ENCODE peak calls at places on chromosomes 13 and 19, in six cellular contexts. H is HCT116, X is GM23338, L is SK-N-SH, Q is hepatocyte, A is PC-9. B is an unnamed sample.
A peak's percentile ranks its signal among the peaks of the same experiment; 100 is the strongest.

GRCh38 chr13:38202730-38203129 is 146.9 kb upstream of the UFM1 start:
- DNase-seq in H (no peak), X (no peak), L (no peak), Q (no peak), A (peak; percentile 7), B (no peak)

GRCh38 chr19:51122112-51122981 is 2.4 kb upstream of the SIGLEC9 start:
- DNase-seq in H (no peak), X (no peak), L (no peak), Q (no peak), A (no peak), B (no peak)

GRCh38 chr19:16324384-16325160 is at the start of gene KLF2:
- DNase-seq in H (peak; percentile 63), X (peak; percentile 77), L (peak; percentile 89), Q (peak; percentile 93), A (peak; percentile 86), B (peak; percentile 81)

GRCh38 chr13:66353664-66354063 is 876.5 kb downstream of the PCDH9 start:
- DNase-seq in H (no peak), X (no peak), L (no peak), Q (peak; percentile 36), A (no peak), B (no peak)

GRCh38 chr13:43544011-43544410 is 242.8 kb downstream of the ENOX1 start:
- DNase-seq in H (no peak), X (no peak), L (no peak), Q (no peak), A (no peak), B (no peak)

GRCh38 chr13:23687614-23688013 is 117.4 kb downstream of the TNFRSF19 start:
- DNase-seq in H (no peak), X (no peak), L (no peak), Q (no peak), A (no peak), B (no peak)

GRCh38 chr19:10111405-10111811 is at the start of gene P2RY11:
- DNase-seq in H (no peak), X (no peak), L (peak; percentile 23), Q (no peak), A (no peak), B (peak; percentile 70)

GRCh38 chr19:17429661-17430101 is 9.8 kb downstream of the MVB12A start:
- DNase-seq in H (no peak), X (no peak), L (no peak), Q (no peak), A (no peak), B (no peak)

GRCh38 chr19:49434907-49435577 is 6.3 kb downstream of the SLC17A7 start:
- DNase-seq in H (no peak), X (no peak), L (peak; percentile 67), Q (no peak), A (no peak), B (peak; percentile 80)

GRCh38 chr19:49436381-49437017 is 4.8 kb downstream of the SLC17A7 start:
- DNase-seq in H (no peak), X (peak; percentile 99), L (peak; percentile 84), Q (peak; percentile 51), A (no peak), B (peak; percentile 99)

GRCh38 chr19:49433240-49433901 is 8.0 kb downstream of the SLC17A7 start:
- DNase-seq in H (no peak), X (no peak), L (no peak), Q (no peak), A (no peak), B (no peak)

GRCh38 chr19:49437231-49437630 is 4.1 kb downstream of the SLC17A7 start:
- DNase-seq in H (no peak), X (no peak), L (peak; percentile 69), Q (no peak), A (no peak), B (no peak)

GRCh38 chr19:49435670-49436069 is 5.7 kb downstream of the SLC17A7 start:
- DNase-seq in H (no peak), X (no peak), L (no peak), Q (no peak), A (no peak), B (no peak)
- H3K9me2 ChIP-seq in H (no peaks in the 10 kb centered on the region), X (no peaks in the 10 kb centered on the region), L (no peaks in the 10 kb centered on the region), Q (no peaks in the 10 kb centered on the region), A (no peaks in the 10 kb centered on the region), B (no peaks in the 10 kb centered on the region)

GRCh38 chr13:74024856-74025255 is 109.3 kb downstream of the KLF12 start:
- DNase-seq in H (no peak), X (no peak), L (no peak), Q (peak; percentile 40), A (no peak), B (no peak)

GRCh38 chr13:74027161-74027779 is 106.9 kb downstream of the KLF12 start:
- DNase-seq in H (no peak), X (no peak), L (no peak), Q (no peak), A (no peak), B (peak; percentile 54)

GRCh38 chr13:74024314-74024713 is 109.9 kb downstream of the KLF12 start:
- DNase-seq in H (no peak), X (no peak), L (no peak), Q (peak; percentile 21), A (no peak), B (no peak)

GRCh38 chr13:74025369-74025768 is 108.8 kb downstream of the KLF12 start:
- DNase-seq in H (no peak), X (no peak), L (no peak), Q (no peak), A (no peak), B (no peak)

DNA sequence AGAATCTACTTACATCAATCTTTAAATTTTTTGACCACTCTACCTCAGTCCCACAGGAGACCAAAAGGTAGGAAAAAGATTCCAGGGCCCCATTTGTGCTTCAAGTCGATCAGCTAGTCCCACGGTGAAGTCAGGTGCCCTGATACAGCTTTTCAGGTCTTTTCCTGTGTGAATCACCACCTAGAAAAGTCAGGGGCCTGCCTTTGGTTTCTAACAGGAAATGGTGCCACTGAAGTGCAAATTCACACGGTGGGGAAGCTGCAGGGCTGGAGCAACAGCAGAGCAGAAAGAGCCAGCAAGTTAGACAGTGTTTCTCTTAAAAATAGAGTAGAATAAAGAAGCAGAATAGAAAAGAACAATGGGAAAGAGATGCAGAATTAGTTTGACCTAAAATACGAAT is 107.5 kb downstream of the KLF12 start:
- DNase-seq in H (no peak), X (peak; percentile 85), L (no peak), Q (peak; percentile 32), A (peak; percentile 2), B (peak; percentile 88)
- H3K27ac ChIP-seq in H (no peak overlapping the region), X (peak overlapping the region; percentile 73), L (no peak overlapping the region), Q (peak overlapping the region; percentile 39), A (no peak overlapping the region), B (peak overlapping the region; percentile 94)

GRCh38 chr13:21483748-21484147 is 24.6 kb upstream of the ZDHHC20 start:
- DNase-seq in H (no peak), X (no peak), L (no peak), Q (no peak), A (no peak), B (no peak)
- H3K9me2 ChIP-seq in H (no peaks in the 10 kb centered on the region), X (no peaks in the 10 kb centered on the region), L (no peaks in the 10 kb centered on the region), Q (no peaks in the 10 kb centered on the region), A (no peaks in the 10 kb centered on the region), B (no peaks in the 10 kb centered on the region)

DNA sequence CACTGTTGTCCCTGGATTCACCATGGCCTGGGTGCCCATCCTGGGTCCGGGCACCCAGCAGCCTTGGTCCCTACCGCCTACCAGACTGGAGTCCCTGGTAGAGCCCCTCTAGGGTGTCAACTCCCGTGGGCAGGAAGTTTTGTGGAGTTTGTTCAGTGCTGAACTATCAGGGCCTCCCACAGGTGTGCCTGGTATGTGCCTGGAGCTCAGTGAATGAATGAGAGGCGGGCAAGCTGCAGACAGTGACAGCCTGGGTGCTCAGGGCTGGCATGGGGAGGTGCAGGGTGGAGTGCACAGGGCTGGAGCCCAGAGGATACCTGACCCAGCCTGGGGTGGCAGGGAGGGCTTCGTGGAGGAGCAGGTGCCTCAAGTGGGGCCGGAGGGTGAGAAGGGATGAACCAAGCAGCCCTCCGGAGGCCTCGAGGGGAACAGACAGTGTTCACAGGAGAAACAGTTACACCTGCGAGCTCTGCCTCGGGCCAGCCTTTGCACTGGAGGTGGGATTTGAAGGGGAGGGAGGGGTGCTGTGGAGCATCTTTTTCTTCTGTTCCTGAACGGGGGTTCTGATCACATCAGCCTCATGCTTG is 29.6 kb downstream of the PAK4 start:
- DNase-seq in H (no peak), X (peak; percentile 44), L (no peak), Q (no peak), A (no peak), B (no peak)
- H3K27ac ChIP-seq in H (peak overlapping the region; percentile 75), X (no peak overlapping the region), L (no peak overlapping the region), Q (no peak overlapping the region), A (peak overlapping the region; percentile 61), B (no peak overlapping the region)

GRCh38 chr13:86974251-86974994 is 696.7 kb upstream of the SLITRK5 start:
- DNase-seq in H (no peak), X (no peak), L (no peak), Q (no peak), A (no peak), B (no peak)

GRCh38 chr13:86974995-86975328 is 696.2 kb upstream of the SLITRK5 start:
- DNase-seq in H (no peak), X (peak; percentile 35), L (no peak), Q (no peak), A (no peak), B (peak; percentile 55)

GRCh38 chr13:86976521-86977324 is 694.4 kb upstream of the SLITRK5 start:
- DNase-seq in H (no peak), X (no peak), L (no peak), Q (no peak), A (no peak), B (no peak)
- H3K9me2 ChIP-seq in H (no peaks in the 10 kb centered on the region), X (no peaks in the 10 kb centered on the region), L (no peaks in the 10 kb centered on the region), Q (no peaks in the 10 kb centered on the region), A (no peaks in the 10 kb centered on the region), B (no peaks in the 10 kb centered on the region)

DNA sequence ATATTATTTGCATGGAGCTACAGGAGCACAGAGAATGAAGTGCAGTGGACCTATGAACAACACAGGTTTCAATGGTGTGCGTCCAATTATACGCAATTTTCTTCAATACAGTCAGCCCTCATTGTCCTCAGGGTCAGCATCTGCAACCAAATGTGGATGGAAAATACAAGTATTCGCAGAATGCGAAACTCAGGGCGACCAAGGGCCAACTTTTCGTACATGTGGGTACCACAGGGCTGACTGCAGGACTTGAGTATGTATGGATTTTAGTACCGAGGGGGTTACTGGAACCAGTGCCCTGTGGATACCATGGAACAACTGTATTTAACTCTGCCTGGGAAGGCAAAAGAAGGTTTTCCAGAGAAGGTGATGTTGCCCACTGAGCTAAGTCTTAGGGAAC is 10.2 kb downstream of the LCP1 start:
- DNase-seq in H (no peak), X (no peak), L (no peak), Q (no peak), A (no peak), B (no peak)
- H3K27ac ChIP-seq in H (no peak overlapping the region), X (no peak overlapping the region), L (no peak overlapping the region), Q (no peak overlapping the region), A (no peak overlapping the region), B (peak overlapping the region; percentile 99)

GRCh38 chr13:76812206-76812882 is 73.9 kb downstream of the KCTD12 start:
- DNase-seq in H (no peak), X (no peak), L (peak; percentile 55), Q (peak; percentile 18), A (no peak), B (peak; percentile 16)
- H3K9me2 ChIP-seq in H (no peaks in the 10 kb centered on the region), X (peaks cover 5% of the 10 kb centered on the region), L (no peaks in the 10 kb centered on the region), Q (no peaks in the 10 kb centered on the region), A (no peaks in the 10 kb centered on the region), B (no peaks in the 10 kb centered on the region)

B was measured in Karpas-422.